ENCODE peak calls at places on chromosomes 16 and 17, in six cellular contexts. D is K562, H is neuronal stem cell, U is trophoblast cell, K is fibroblast of lung, A is NT2/D1. Z is an unnamed sample.

GRCh38 chr16:88773812-88774291 is 11.2 kb downstream of the PIEZO1 start:
- DNase-seq in D (peak), H (no peak), U (peak), K (peak), A (no peak), Z (no peak)

GRCh38 chr17:48871551-48872351 is 20.8 kb upstream of the ATP5MC1 start:
- DNase-seq in D (peak), H (no peak), U (no peak), K (no peak), A (no peak), Z (no peak)

GRCh38 chr17:61475726-61476125 is 23.5 kb downstream of the TBX4 start:
- DNase-seq in D (no peak), H (no peak), U (no peak), K (no peak), A (no peak), Z (peak)

GRCh38 chr17:4631836-4632582 is 9.5 kb downstream of the ALOX15 start:
- DNase-seq in D (no peak), H (no peak), U (no peak), K (peak), A (peak), Z (peak)

GRCh38 chr16:89308391-89309333 is 91.2 kb downstream of the ZNF778 start:
- DNase-seq in D (peak), H (no peak), U (peak), K (no peak), A (no peak), Z (peak)

GRCh38 chr17:15512310-15512709 is 44.9 kb upstream of the CDRT4 start:
- DNase-seq in D (no peak), H (no peak), U (no peak), K (no peak), A (no peak), Z (no peak)

GRCh38 chr16:70475054-70475871 is 20.9 kb downstream of the FCSK start:
- DNase-seq in D (no peak), H (no peak), U (no peak), K (no peak), A (no peak), Z (no peak)

GRCh38 chr17:17900615-17901520 is 64.1 kb upstream of the SREBF1 start:
- DNase-seq in D (no peak), H (no peak), U (no peak), K (peak), A (no peak), Z (no peak)

GRCh38 chr17:62767997-62768396 is 40.1 kb downstream of the MARCHF10 start:
- DNase-seq in D (no peak), H (no peak), U (no peak), K (no peak), A (no peak), Z (peak)

GRCh38 chr16:82639666-82640336 is 13.0 kb downstream of the CDH13 start:
- DNase-seq in D (peak), H (peak), U (no peak), K (peak), A (no peak), Z (peak)

GRCh38 chr16:85994492-85995433 is 95.8 kb downstream of the IRF8 start:
- DNase-seq in D (no peak), H (no peak), U (no peak), K (no peak), A (no peak), Z (no peak)

GRCh38 chr17:76238847-76239537 is 1.3 kb downstream of the RNF157 start:
- DNase-seq in D (no peak), H (no peak), U (no peak), K (no peak), A (no peak), Z (no peak)

GRCh38 chr16:14436410-14436955 is 193.6 kb downstream of the PARN start:
- DNase-seq in D (no peak), H (no peak), U (no peak), K (no peak), A (no peak), Z (no peak)

GRCh38 chr17:36921131-36921851 is 16.0 kb upstream of the LHX1 start:
- DNase-seq in D (peak), H (no peak), U (peak), K (peak), A (no peak), Z (peak)

GRCh38 chr16:25264599-25264998 is 7.0 kb upstream of the ZKSCAN2 start:
- DNase-seq in D (peak), H (no peak), U (no peak), K (peak), A (no peak), Z (no peak)

GRCh38 chr16:31472559-31473203 is 729 bp downstream of the TGFB1I1 start:
- DNase-seq in D (peak), H (no peak), U (peak), K (peak), A (no peak), Z (peak)

GRCh38 chr16:88533945-88534641 is 36.1 kb upstream of the ZC3H18 start:
- DNase-seq in D (no peak), H (peak), U (peak), K (peak), A (peak), Z (peak)

GRCh38 chr17:61495161-61495857 is 43.1 kb downstream of the TBX4 start:
- DNase-seq in D (no peak), H (no peak), U (no peak), K (peak), A (no peak), Z (no peak)

GRCh38 chr17:40490289-40490853 is 11.1 kb downstream of the TNS4 start:
- DNase-seq in D (no peak), H (no peak), U (no peak), K (peak), A (no peak), Z (peak)

GRCh38 chr17:1142503-1143095 is 37.2 kb downstream of the ABR start:
- DNase-seq in D (no peak), H (no peak), U (no peak), K (no peak), A (no peak), Z (no peak)
- H3K9ac ChIP-seq in D (no peak), H (no peak), U (no peak), K (no peak), A (no peak), Z (no peak)

DNA sequence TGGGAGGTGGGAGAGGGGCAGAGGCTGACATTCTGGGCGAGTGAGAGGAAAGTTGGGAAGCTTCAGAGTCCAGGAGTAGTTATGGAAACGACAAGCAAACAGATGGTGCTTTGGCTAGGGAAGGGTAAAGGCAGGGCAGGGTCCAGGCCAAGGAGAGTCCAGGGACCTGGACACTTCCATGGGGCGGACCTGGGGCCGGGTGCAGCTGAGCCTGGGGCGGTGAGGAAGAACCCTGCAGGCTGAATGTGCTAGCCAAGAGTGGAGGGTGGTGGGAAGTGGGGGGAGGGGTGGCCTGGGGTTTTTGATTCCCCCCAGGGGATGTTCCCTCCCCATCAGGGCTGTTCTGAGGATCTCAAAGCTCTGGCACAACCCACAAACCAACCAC is 2.6 kb downstream of the PPP1R9B start:
- DNase-seq in D (no peak), H (no peak), U (no peak), K (no peak), A (no peak), Z (peak)
- H3K9ac ChIP-seq in D (peak), H (peak), U (no peak), K (peak), A (peak), Z (no peak)

DNA sequence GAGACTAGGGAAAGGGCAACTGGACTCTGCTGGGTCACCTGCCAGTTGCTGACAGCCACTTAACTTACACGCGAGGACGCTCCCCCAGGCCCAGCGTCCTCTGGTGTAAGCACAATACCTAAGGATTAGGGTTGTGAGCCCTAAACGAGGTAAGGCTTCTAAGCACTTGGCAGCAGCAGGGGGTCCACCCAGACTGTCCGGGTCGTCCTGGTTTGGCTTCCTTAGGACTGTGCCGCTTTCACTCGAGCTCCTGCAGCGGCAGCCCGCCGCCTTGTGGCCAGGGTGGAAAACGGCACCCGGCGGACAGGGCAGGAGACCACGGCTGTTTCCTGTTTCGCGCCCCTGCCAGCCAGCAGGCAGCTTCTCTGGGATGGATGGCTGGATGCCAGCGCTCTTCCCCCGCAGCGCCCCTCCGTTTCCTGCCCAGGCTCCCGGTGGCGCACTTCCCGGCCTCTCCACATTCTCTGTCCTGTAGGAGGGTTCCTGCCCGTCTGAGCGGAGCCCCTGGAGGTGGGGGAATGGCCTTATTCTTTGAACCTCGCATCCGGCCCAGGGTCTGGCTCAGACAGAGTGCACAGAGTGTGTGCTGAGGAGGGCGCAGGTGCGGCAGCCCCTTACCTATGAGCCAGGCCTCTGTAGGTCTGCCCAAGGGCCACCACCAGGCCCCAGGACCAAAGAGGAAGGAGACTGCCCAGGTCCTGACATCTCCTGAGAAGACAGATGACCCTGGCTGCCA is 47.0 kb upstream of the AMZ2 start:
- DNase-seq in D (peak), H (peak), U (peak), K (peak), A (peak), Z (peak)
- H3K9ac ChIP-seq in D (no peak), H (no peak), U (no peak), K (no peak), A (peak), Z (no peak)

DNA sequence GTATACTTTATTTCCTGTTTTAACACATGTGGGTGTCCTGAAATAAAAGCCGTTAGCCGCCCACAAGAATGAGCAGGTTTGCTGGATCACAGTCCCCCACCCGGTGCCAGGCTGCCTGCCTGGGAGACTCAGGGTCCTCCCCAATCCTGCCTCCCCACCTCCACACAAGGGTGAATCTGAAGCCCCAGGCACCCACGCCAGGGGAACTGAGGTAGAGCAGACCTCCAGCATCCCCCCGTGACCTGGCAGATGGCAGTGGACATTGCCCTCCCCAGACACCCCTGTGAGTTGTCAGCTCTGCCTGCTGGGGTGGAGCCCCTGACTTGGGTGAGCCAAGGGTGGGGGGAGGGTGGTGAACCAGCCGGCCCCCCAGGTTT is 114.8 kb downstream of the METRNL start:
- DNase-seq in D (no peak), H (no peak), U (no peak), K (no peak), A (no peak), Z (no peak)
- H3K9ac ChIP-seq in D (no peak), H (no peak), U (no peak), K (no peak), A (no peak), Z (no peak)

DNA sequence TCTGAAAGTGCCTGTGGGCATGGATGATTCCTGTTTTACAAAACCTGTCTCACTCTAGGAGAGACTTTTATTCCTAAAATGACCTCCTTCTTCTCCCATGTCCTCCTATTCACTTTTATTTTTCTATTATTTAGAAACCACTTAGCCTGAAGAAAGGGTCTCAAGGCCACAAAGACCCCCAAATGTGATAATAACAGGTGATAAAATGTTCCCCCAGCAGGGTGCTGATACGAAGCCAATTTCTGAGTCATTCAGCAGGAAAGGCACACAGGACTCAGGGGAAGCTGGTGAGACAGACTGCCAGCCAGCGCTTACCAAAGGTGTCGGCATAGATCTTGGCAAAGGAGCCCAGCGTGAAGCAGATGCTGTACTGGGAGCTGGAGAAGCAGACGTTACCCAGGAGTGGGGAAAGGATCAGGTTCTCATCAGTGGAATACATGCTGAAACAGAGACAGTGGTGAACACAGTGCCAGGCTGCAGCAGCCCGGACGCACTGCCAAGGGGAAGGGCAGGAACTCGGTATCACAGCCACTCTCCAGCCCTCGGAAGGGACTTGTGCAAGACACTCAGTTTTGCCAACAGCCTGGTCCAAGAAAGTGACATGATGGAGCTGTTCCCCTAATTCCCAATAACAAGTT is 24.6 kb downstream of the HIGD1B start:
- DNase-seq in D (no peak), H (no peak), U (no peak), K (no peak), A (no peak), Z (no peak)
- H3K9ac ChIP-seq in D (no peak), H (no peak), U (no peak), K (no peak), A (no peak), Z (no peak)

GRCh38 chr16:4570086-4570485 is 13.9 kb downstream of the C16orf96 start:
- DNase-seq in D (no peak), H (no peak), U (no peak), K (no peak), A (no peak), Z (no peak)
- H3K9ac ChIP-seq in D (no peak), H (no peak), U (no peak), K (no peak), A (no peak), Z (no peak)

Z was measured in H9.